ENCODE peak calls at places on chromosomes 5 and 9, in five cellular contexts. W is esophagus squamous epithelium, G is cardiac muscle cell, E is neural crest cell, X is SK-N-SH. D is an unnamed sample.

GRCh38 chr5:92769986-92770385 is 811.0 kb downstream of the NR2F1-AS1 start:
- DNase-seq in W (no peak), G (peak), E (no peak), X (no peak), D (no peak)

GRCh38 chr5:178100774-178101173 is 12.6 kb upstream of the N4BP3 start:
- DNase-seq in W (no peak), G (no peak), E (no peak), X (no peak), D (no peak)

GRCh38 chr5:173472164-173472563 is 143.9 kb upstream of the STC2 start:
- DNase-seq in W (no peak), G (peak), E (no peak), X (no peak), D (no peak)

GRCh38 chr9:14585730-14586473 is 107.3 kb downstream of the ZDHHC21 start:
- DNase-seq in W (no peak), G (no peak), E (no peak), X (no peak), D (no peak)

GRCh38 chr9:82164159-82164558 is 175.6 kb downstream of the SPATA31D1 start:
- DNase-seq in W (no peak), G (no peak), E (no peak), X (no peak), D (no peak)

GRCh38 chr5:35202319-35203111 is 27.8 kb downstream of the PRLR start:
- DNase-seq in W (no peak), G (peak), E (peak), X (peak), D (no peak)

GRCh38 chr9:83986223-83986622 is 5.6 kb downstream of the RMI1 start:
- DNase-seq in W (no peak), G (no peak), E (no peak), X (no peak), D (no peak)

GRCh38 chr5:38743562-38743961 is 102.2 kb upstream of the OSMR start:
- DNase-seq in W (no peak), G (no peak), E (no peak), X (no peak), D (no peak)

GRCh38 chr5:172280937-172281336 is 2.6 kb downstream of the UBTD2 start:
- DNase-seq in W (no peak), G (no peak), E (no peak), X (no peak), D (no peak)

GRCh38 chr9:106487256-106487655 is 375.7 kb upstream of the ZNF462 start:
- DNase-seq in W (no peak), G (no peak), E (no peak), X (peak), D (no peak)

GRCh38 chr9:119167876-119168275 is 201.4 kb downstream of the BRINP1 start:
- DNase-seq in W (no peak), G (no peak), E (no peak), X (no peak), D (no peak)

GRCh38 chr9:115063058-115063850 is 54.7 kb downstream of the TNC start:
- DNase-seq in W (no peak), G (peak), E (no peak), X (no peak), D (no peak)

GRCh38 chr5:125683669-125684068 is 739.5 kb upstream of the GRAMD2B start:
- DNase-seq in W (no peak), G (no peak), E (no peak), X (no peak), D (no peak)

GRCh38 chr5:4005335-4005734 is 409.7 kb downstream of the IRX1 start:
- DNase-seq in W (no peak), G (no peak), E (no peak), X (no peak), D (no peak)
- TF ChIP-seq CTCF in W (no peak), G (no peak), E (no peak), X (no peak), D (no peak)

GRCh38 chr9:37035472-37036236 is 1.6 kb upstream of the PAX5 start:
- DNase-seq in W (no peak), G (no peak), E (peak), X (peak), D (no peak)

GRCh38 chr9:37033141-37033540 is 927 bp downstream of the PAX5 start:
- DNase-seq in W (no peak), G (no peak), E (no peak), X (no peak), D (no peak)

GRCh38 chr9:37034938-37035471 is 937 bp upstream of the PAX5 start:
- DNase-seq in W (no peak), G (no peak), E (no peak), X (peak), D (no peak)

GRCh38 chr9:37033753-37034319 is at the start of gene PAX5:
- DNase-seq in W (no peak), G (no peak), E (no peak), X (no peak), D (no peak)

GRCh38 chr9:37034320-37034937 is 361 bp upstream of the PAX5 start:
- DNase-seq in W (no peak), G (no peak), E (no peak), X (peak), D (no peak)
- TF ChIP-seq CTCF in W (no peak), G (no peak), E (peak), X (peak), D (peak)

GRCh38 chr5:55188656-55189380 is 15.8 kb upstream of the CDC20B start:
- DNase-seq in W (no peak), G (no peak), E (no peak), X (no peak), D (no peak)

GRCh38 chr5:55191165-55191564 is 18.2 kb upstream of the CDC20B start:
- DNase-seq in W (no peak), G (no peak), E (no peak), X (no peak), D (no peak)

DNA sequence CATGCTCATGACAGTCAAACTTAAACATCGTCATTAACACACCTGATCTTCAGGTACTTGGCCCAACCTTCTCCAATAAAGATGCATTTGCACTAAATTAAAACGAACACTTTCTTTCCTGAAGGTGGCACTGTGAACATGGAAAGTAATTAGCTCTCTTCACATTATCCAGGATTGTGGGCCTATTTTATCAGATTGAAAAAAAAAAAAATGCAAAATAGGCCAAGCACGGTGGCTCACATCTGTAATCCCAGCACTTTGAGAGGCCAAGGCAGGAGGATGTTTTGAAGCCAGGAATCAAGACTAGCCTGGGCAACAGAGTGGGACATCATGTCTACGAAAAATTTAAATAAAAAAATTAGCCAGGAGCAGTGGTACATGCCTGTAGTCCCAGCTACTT is 14.4 kb upstream of the CDC20B start:
- DNase-seq in W (no peak), G (peak), E (no peak), X (no peak), D (peak)
- TF ChIP-seq CTCF in W (no peak), G (peak), E (peak), X (peak), D (peak)

DNA sequence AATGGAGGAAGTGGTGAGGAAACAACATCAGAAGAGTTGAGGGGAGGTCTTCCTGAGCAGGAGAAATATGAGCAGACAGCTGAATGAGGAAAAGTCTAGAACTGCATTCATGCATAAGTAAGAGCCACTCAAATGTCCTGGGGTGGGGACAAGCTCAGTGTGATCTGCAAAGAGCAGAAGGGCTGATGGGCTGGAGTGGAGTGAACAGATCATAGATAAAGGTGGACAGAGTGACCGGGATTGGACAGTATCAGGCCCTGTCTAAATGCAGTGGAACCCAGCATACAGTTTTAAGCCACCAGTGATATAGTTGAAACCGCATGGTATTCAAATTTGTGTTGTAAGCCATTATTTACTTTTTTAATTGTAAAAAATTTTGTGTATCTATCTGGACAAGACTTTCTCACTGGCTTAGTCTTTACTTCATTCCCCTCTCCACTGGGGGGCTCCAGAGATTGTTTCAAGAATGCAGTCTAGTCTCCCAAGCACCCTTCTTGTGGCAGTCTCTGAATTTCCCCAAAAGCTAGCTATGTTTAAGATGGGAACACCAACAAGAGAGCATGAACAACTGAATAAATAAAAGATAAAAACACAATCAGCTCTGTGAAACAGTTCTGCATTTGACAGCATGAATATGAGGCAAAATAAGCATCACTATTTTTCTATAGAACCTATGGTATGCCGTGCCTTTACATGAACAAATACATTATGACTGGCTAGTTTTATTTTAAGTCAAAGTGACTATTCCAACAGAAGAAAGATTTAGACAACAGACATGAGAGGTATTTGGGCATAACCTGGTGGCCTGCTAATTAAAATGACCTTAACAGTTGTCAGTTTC is 10.7 kb upstream of the STK32A start:
- DNase-seq in W (no peak), G (peak), E (no peak), X (peak), D (no peak)
- TF ChIP-seq CTCF in W (peak), G (peak), E (peak), X (peak), D (peak)

GRCh38 chr9:31119882-31120481 is 1264.5 kb upstream of the ACO1 start:
- DNase-seq in W (no peak), G (peak), E (no peak), X (peak), D (no peak)
- TF ChIP-seq CTCF in W (no peak), G (peak), E (peak), X (peak), D (peak)

GRCh38 chr5:142478116-142478515 is 153.3 kb upstream of the SPRY4 start:
- DNase-seq in W (no peak), G (no peak), E (no peak), X (no peak), D (no peak)

GRCh38 chr5:142482207-142482606 is 157.4 kb upstream of the SPRY4 start:
- DNase-seq in W (no peak), G (no peak), E (no peak), X (no peak), D (no peak)

GRCh38 chr5:142481410-142481809 is 156.6 kb upstream of the SPRY4 start:
- DNase-seq in W (no peak), G (no peak), E (no peak), X (no peak), D (no peak)

GRCh38 chr5:142479150-142479549 is 154.3 kb upstream of the SPRY4 start:
- DNase-seq in W (no peak), G (no peak), E (no peak), X (no peak), D (no peak)

GRCh38 chr5:142479854-142480253 is 155.0 kb upstream of the SPRY4 start:
- DNase-seq in W (no peak), G (no peak), E (no peak), X (no peak), D (no peak)
- TF ChIP-seq CTCF in W (no peak), G (no peak), E (no peak), X (no peak), D (no peak)

GRCh38 chr9:101393135-101393534 is 5.3 kb downstream of the MRPL50 start:
- DNase-seq in W (no peak), G (no peak), E (no peak), X (no peak), D (no peak)

GRCh38 chr9:101383361-101383760 is 1.4 kb downstream of the BAAT start:
- DNase-seq in W (no peak), G (no peak), E (no peak), X (no peak), D (no peak)

GRCh38 chr9:101388507-101388993 is 3.7 kb upstream of the BAAT start:
- DNase-seq in W (no peak), G (no peak), E (no peak), X (no peak), D (no peak)

DNA sequence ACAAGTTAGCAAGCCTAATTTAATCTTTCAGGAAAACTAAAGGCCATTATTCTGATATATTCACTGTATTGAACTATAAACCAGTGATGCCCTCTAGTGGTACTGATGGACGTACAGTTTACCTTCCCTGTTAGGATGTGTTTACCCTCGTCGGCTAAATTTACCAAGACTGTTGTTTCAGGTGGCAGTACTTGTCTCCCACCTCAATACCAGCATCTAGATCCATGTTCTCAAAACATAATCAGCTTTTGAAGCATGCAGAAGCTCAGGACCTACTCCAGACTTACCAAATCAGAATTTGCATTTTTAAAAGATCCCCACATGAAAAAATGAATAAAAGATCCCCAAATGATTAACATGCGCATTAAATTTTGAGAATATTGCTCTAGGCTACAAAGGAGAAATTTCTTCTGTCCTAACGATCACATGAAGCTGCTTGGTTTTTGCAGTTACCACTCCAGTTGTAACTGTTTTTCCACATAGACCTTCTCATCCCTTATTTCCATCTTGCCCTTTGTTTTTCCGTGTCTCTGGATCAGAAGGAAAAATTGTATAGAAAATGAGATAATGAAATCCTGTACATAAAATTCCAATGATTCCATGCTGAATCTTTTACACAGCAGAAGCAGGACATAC is 3.2 kb upstream of the BAAT start:
- DNase-seq in W (no peak), G (peak), E (no peak), X (peak), D (no peak)
- TF ChIP-seq CTCF in W (peak), G (peak), E (peak), X (peak), D (peak)

DNA sequence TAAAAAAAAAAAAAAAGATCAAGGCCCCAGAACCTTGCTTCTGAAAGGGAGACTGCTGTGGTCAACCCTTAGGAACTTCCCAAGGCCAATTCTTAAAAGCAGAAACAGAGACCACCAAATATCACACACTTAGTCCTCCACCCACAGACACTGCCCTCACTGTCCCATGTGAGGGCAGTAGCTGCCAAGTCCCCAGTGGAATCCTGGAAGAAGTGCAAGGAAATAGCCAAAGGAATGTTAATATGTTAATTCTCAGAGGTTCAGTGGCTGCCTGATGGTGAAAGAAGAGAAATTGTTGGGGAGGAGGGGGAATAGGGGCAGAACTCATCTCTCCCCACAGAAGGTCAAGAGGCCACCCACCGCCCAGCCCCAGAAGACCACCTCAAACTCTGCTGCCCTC is 23.1 kb downstream of the FSTL4 start:
- DNase-seq in W (no peak), G (no peak), E (no peak), X (no peak), D (no peak)
- TF ChIP-seq CTCF in W (no peak), G (no peak), E (no peak), X (no peak), D (no peak)

GRCh38 chr5:7015586-7016256 is 302.5 kb downstream of the TENT4A start:
- DNase-seq in W (no peak), G (no peak), E (no peak), X (no peak), D (no peak)
- TF ChIP-seq CTCF in W (no peak), G (no peak), E (peak), X (peak), D (no peak)